ENCODE peak calls at places on chromosomes 12 and 14, in eight cellular contexts. I is upper lobe of right lung, S is Peyer's patch, X is psoas muscle, D is astrocyte of the spinal cord, K is pancreas, L is WERI-Rb-1, G is A549. N is an unnamed sample.

GRCh38 chr12:219891-220352 is 6.0 kb upstream of the SLC6A12 start:
- DNase-seq in L (peak; percentile 94), I (peak; percentile 89), S (peak; percentile 80), K (peak; percentile 80), G (peak; percentile 84), D (peak; percentile 13), X (peak; percentile 56), N (peak; percentile 67)

GRCh38 chr12:89051065-89051677 is 301.1 kb downstream of the DUSP6 start:
- DNase-seq in X (no peak), G (peak; percentile 51), L (peak; percentile 8), K (no peak), I (no peak), S (no peak), D (peak; percentile 72), N (no peak)

GRCh38 chr12:49345840-49346658 is 639 bp upstream of the DNAJC22 start:
- DNase-seq in D (no peak), K (no peak), G (no peak), X (no peak), L (no peak), S (peak; percentile 42), I (peak; percentile 52), N (peak; percentile 46)

GRCh38 chr12:23028158-23028802 is 403.3 kb downstream of the ETNK1 start:
- DNase-seq in D (no peak), S (no peak), X (no peak), I (no peak), G (no peak), L (no peak), K (no peak), N (no peak)

GRCh38 chr14:59688224-59689170 is 111.9 kb upstream of the CCDC175 start:
- DNase-seq in I (no peak), G (peak; percentile 15), X (no peak), S (peak; percentile 48), L (peak; percentile 77), K (no peak), D (peak; percentile 63), N (no peak)

GRCh38 chr14:26596722-26597030 is 1.2 kb downstream of the NOVA1 start:
- DNase-seq in G (no peak), I (peak; percentile 32), K (peak; percentile 4), X (no peak), S (no peak), D (no peak), L (no peak), N (no peak)

GRCh38 chr12:116406529-116406928 is 129.0 kb upstream of the MED13L start:
- DNase-seq in X (peak; percentile 95), D (no peak), G (peak; percentile 90), L (no peak), K (no peak), I (peak; percentile 75), S (no peak), N (peak; percentile 82)

GRCh38 chr12:26117321-26117720 is 7.5 kb downstream of the BHLHE41 start:
- DNase-seq in S (no peak), I (no peak), X (no peak), D (no peak), G (no peak), L (no peak), K (no peak), N (no peak)

GRCh38 chr14:35932659-35933159 is 106.6 kb downstream of the BRMS1L start:
- DNase-seq in S (no peak), L (no peak), D (no peak), I (no peak), K (no peak), X (no peak), G (no peak), N (no peak)
- H3K4me3 ChIP-seq in S (peak overlapping the region; percentile 10), L (no peak overlapping the region), D (no peak overlapping the region), I (no peak overlapping the region), K (no peak overlapping the region), X (no peak overlapping the region), G (no peak overlapping the region), N (no peak overlapping the region)

GRCh38 chr14:89813485-89814080 is 140.9 kb downstream of the EFCAB11 start:
- DNase-seq in D (peak; percentile 94), L (no peak), I (no peak), G (no peak), X (no peak), S (no peak), K (no peak), N (peak; percentile 20)
- H3K4me3 ChIP-seq in D (peak overlapping the region; percentile 9), L (no peak overlapping the region), I (no peak overlapping the region), G (no peak overlapping the region), X (peak overlapping the region; percentile 35), S (no peak overlapping the region), K (no peak overlapping the region), N (no peak overlapping the region)

GRCh38 chr12:21942377-21942703 is 1.1 kb upstream of the ABCC9 start:
- DNase-seq in D (no peak), G (no peak), K (no peak), L (no peak), X (no peak), S (no peak), I (no peak), N (no peak)
- H3K4me3 ChIP-seq in D (peak overlapping the region; percentile 48), G (no peak overlapping the region), K (no peak overlapping the region), L (no peak overlapping the region), X (peak overlapping the region; percentile 80), S (no peak overlapping the region), I (peak overlapping the region; percentile 53), N (no peak overlapping the region)

DNA sequence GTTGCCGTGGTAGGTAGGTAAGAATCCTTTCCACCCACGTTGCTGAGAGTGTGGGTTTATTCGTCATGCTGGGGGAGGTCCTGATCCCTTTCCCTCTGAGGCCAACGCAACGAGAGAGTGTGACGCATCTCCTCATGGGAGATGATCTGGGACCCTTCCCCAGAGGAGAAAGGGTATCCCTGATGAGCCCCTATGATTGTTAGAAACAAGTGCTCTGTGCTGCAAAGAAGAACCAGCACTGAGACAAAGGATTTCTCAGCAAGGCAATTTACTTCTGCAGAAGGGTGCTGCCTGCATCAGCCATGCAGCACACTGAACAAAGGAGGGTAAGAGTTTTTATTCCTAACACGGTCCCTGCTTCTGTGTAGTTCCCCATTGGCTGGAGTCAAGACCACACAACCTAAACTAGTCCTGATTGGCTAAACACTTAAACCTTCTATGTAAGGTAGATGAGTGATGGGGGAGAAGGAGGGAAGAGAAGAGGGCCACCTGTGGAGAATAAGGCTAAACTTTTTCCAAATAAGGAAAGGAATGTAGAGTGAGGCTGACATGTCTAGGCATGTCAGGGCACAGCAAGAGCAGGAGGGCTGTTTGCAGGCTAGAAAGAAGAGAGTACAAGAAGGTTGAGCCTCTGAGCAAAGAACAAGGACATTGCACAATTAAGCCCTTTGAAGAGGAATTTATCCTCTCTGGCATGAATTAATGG is 21.3 kb downstream of the CLEC2A start:
- DNase-seq in I (no peak), K (no peak), L (no peak), D (no peak), X (no peak), S (no peak), G (no peak), N (no peak)
- H3K4me3 ChIP-seq in I (no peak overlapping the region), K (no peak overlapping the region), L (no peak overlapping the region), D (no peak overlapping the region), X (no peak overlapping the region), S (no peak overlapping the region), G (no peak overlapping the region), N (no peak overlapping the region)

DNA sequence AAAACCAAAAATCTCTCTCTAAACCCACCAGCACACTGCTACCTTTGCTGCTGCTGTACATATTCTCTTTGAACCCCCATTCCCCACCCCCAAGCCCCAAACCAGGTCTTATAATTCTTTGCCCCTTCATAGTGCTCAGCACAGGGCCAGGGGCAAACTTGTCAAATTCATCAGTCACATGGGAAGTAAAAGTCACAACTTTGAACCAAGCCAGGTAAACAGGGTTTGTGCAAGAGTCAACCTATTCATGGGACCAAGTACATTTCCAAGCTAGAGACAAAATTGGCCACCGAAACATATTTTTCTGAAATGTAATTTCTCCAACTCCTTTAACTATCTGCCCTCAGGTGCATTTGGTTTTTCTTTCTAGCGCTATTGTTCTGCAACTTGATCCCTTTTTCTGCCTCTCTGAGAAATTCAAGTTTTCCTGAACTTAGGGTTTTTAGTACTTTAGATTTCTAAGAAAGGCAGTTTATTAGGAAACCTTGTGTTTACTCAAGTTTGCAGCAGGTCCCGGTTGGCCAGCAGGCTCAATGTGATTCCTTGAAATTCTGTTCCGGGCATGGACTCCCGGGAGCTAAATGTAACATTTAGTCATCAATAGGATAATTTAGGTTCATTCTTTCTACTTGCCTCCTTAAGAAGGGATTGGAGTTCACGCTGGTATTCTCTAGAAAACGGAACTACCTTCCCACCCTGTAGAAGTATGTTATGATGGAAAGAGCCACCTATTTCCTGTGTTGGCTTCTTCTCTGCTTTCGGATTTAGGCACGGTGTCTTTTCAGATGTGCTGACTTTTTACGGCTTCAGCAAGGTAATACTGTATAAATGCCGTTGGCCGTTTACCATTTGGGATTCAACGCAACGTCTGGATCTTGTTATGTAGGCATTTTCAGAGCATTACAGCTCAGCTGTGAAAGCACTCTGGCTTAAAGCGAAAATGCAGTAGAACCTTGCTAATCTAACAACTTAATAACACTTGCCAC is 230.3 kb downstream of the EFCAB11 start:
- DNase-seq in K (no peak), L (no peak), S (no peak), I (no peak), D (no peak), X (no peak), G (no peak), N (no peak)
- H3K4me3 ChIP-seq in K (no peak overlapping the region), L (no peak overlapping the region), S (peak overlapping the region; percentile 7), I (no peak overlapping the region), D (no peak overlapping the region), X (peak overlapping the region; percentile 33), G (no peak overlapping the region), N (no peak overlapping the region)

DNA sequence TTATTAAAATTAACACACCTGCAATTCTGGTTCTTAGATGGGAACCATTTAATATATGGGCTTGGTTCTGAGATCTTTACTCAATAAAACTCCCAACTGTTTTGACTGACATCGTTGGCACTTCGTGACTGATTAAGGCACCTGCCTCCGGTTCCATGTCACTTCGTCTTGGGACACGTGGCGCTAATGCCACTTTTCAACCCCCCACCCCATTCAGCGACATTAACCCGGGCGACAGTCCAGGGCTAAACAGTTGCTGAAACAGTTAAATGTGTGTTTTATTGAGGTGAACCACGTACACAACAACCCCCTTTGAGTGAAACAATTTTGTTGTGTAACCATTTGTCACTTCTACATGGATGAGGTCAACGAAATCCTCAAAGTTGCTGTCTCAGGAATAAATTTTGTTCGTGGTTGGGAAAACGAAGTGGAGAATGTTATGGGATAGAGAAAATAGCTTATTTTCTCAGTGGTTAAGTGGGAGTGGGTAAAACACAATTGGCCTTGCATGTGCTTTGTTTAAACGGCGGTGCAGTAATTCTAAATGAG is 9.9 kb upstream of the SLC38A2 start:
- DNase-seq in I (no peak), K (no peak), D (peak; percentile 70), G (no peak), L (no peak), X (no peak), S (no peak), N (no peak)
- H3K4me3 ChIP-seq in I (peak overlapping the region; percentile 74), K (peak overlapping the region; percentile 50), D (peak overlapping the region; percentile 70), G (peak overlapping the region; percentile 54), L (peak overlapping the region; percentile 83), X (peak overlapping the region; percentile 86), S (peak overlapping the region; percentile 78), N (peak overlapping the region; percentile 68)

N was measured in upper lobe of left lung.